ENCODE peak calls at places on chromosomes 6 and 20, in eight cellular contexts. D is NCI-H345; U is HTR-8/SVneo; W is psoas muscle; C is tibial artery; N is caudate nucleus; B is Kasumi-1; S is stimulated activated naive CD8-positive, alpha-beta T cell treated with anti-CD3 and anti-CD28 coated beads, Interleukin-15, Interleukin-2, amounts not matched to agents 100 U/mL and 50 U/mL, for 24 hours. T is an unnamed sample.
A peak's percentile ranks its signal among the peaks of the same experiment; 100 is the strongest.

GRCh38 chr6:917939-918338 is 225.0 kb upstream of the EXOC2 start:
- DNase-seq in W (no peak), S (no peak), N (no peak), C (no peak), D (no peak), U (no peak), B (no peak), T (no peak)

GRCh38 chr20:46751856-46752255 is 42.4 kb downstream of the SLC2A10 start:
- DNase-seq in W (no peak), S (no peak), D (no peak), N (no peak), B (no peak), C (no peak), U (no peak), T (no peak)

GRCh38 chr6:144415835-144416237 is 130.7 kb downstream of the UTRN start:
- DNase-seq in W (no peak), B (no peak), D (no peak), C (no peak), U (no peak), N (no peak), S (no peak), T (no peak)

GRCh38 chr20:25023316-25023715 is 30.8 kb upstream of the APMAP start:
- DNase-seq in U (no peak), B (no peak), C (no peak), D (no peak), S (no peak), N (no peak), W (no peak), T (no peak)

GRCh38 chr6:44268095-44268628 is 2.1 kb upstream of the TMEM151B start:
- DNase-seq in S (peak; percentile 70), N (peak; percentile 12), W (peak; percentile 55), D (peak; percentile 64), C (no peak), B (peak; percentile 30), U (peak; percentile 75), T (no peak)

GRCh38 chr20:23096986-23097520 is 10.9 kb upstream of the CD93 start:
- DNase-seq in N (no peak), C (no peak), W (no peak), U (no peak), B (no peak), D (no peak), S (no peak), T (no peak)

GRCh38 chr6:45590751-45591184 is 213.0 kb upstream of the SUPT3H start:
- DNase-seq in U (peak; percentile 49), D (no peak), N (no peak), S (no peak), C (no peak), B (no peak), W (no peak), T (no peak)

GRCh38 chr6:158560787-158561246 is 926 bp downstream of the TMEM181 start:
- DNase-seq in B (peak; percentile 32), N (no peak), U (no peak), W (no peak), S (peak; percentile 34), D (no peak), C (peak; percentile 30), T (peak; percentile 40)

GRCh38 chr20:49397525-49397924 is 84.9 kb downstream of the KCNB1 start:
- DNase-seq in W (peak; percentile 83), C (peak; percentile 59), B (no peak), N (no peak), U (peak; percentile 95), S (no peak), D (no peak), T (no peak)

GRCh38 chr6:112018619-112019416 is 35.1 kb upstream of the CCN6 start:
- DNase-seq in U (no peak), D (no peak), C (peak; percentile 83), B (no peak), N (no peak), S (no peak), W (peak; percentile 70), T (peak; percentile 67)

T was measured in left ventricle myocardium superior.